ENCODE peak calls at places on chromosomes 13 and 19, in five cellular contexts. A is thoracic aorta, S is AG10803, N is fibroblast of pulmonary artery, G is PC-3. F is an unnamed sample.

GRCh38 chr13:49783865-49784264 is 8.6 kb downstream of the KPNA3 start:
- DNase-seq in A (no peak), S (no peak), N (no peak), G (no peak), F (no peak)

GRCh38 chr13:86425127-86425526 is 625.9 kb upstream of the SLITRK6 start:
- DNase-seq in A (no peak), S (no peak), N (no peak), G (no peak), F (no peak)

GRCh38 chr19:35348909-35349611 is 1.4 kb downstream of the FFAR1 start:
- DNase-seq in A (no peak), S (no peak), N (no peak), G (no peak), F (no peak)

GRCh38 chr13:88068316-88068715 is 397.1 kb downstream of the SLITRK5 start:
- DNase-seq in A (no peak), S (peak; percentile 67), N (no peak), G (no peak), F (no peak)

GRCh38 chr13:105997436-105998232 is 537.8 kb downstream of the EFNB2 start:
- DNase-seq in A (no peak), S (peak; percentile 47), N (peak; percentile 34), G (no peak), F (no peak)

GRCh38 chr13:98307392-98307743 is 130.3 kb upstream of the RNF113B start:
- DNase-seq in A (no peak), S (no peak), N (no peak), G (no peak), F (no peak)

GRCh38 chr19:15836595-15837398 is 21.3 kb upstream of the OR10H1 start:
- DNase-seq in A (peak; percentile 91), S (peak; percentile 93), N (peak; percentile 91), G (peak; percentile 96), F (peak; percentile 90)

GRCh38 chr19:29583196-29584006 is 22.7 kb upstream of the POP4 start:
- DNase-seq in A (no peak), S (peak; percentile 13), N (peak; percentile 45), G (peak; percentile 19), F (peak; percentile 53)

GRCh38 chr19:4455742-4456565 is 1.6 kb downstream of the UBXN6 start:
- DNase-seq in A (no peak), S (peak; percentile 57), N (peak; percentile 78), G (peak; percentile 41), F (peak; percentile 79)

GRCh38 chr13:80168089-80168850 is 172.7 kb downstream of the SPRY2 start:
- DNase-seq in A (no peak), S (peak; percentile 13), N (peak; percentile 35), G (no peak), F (peak; percentile 31)

GRCh38 chr19:35846038-35846668 is 6.2 kb downstream of the NPHS1 start:
- DNase-seq in A (no peak), S (no peak), N (no peak), G (peak; percentile 37), F (no peak)

GRCh38 chr13:53075356-53076041 is 46.9 kb downstream of the OLFM4 start:
- DNase-seq in A (no peak), S (no peak), N (no peak), G (no peak), F (no peak)

DNA sequence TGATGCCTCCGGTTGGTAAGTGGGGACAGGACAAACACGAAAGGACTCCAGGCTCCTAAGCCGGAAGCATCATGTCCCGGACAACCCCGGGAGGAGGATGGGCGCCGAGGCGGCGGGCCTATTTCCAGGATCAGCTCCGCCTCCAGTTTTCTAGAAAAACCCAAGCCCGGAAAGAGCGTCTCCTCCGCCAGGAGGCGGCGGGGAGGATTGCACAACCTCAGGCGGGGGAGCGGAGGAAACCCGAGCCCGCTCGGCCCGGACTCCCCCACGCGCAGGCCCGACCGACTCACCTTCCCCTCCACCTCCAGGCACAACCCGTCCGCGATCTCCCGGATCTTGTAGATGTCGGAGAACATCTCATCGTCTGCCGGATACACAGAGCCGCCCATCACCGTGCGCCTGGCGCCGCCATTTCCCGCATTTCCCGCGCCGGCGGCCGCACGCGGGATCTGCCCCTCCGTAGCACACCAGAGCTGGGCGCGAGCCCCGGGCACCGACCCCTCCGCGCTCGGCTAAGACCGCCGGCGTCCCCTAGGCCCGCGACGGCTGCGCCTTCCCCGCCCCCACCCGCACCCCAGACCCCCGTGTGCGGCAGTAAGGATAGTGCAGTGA is 455 bp downstream of the TPT1 start:
- DNase-seq in A (peak; percentile 66), S (peak; percentile 93), N (peak; percentile 96), G (peak; percentile 80), F (peak; percentile 91)
- H3K4me3 ChIP-seq in A (peak overlapping the region; percentile 97), S (peak overlapping the region; percentile 89), N (peak overlapping the region; percentile 97), G (peak overlapping the region; percentile 95), F (peak overlapping the region; percentile 84)

DNA sequence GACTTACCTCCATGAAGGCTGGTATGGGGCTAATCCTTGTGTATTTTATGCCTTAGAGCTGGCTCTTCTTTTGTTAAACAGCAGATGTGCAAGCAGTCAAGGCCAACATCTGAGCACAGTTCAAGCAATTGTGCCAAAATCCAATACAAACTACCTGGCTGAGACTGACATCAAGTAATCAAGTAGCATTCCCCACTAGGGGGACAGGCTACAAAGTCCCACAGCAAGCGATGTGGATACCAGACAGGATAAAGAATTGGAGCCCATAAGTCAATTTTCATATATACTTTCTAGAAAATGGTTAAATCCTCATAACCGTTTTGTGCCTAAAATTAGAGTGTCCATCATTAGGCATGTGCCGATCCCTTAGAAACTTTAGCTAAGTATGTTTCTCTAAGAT is 675.8 kb downstream of the DIAPH3 start:
- DNase-seq in A (no peak), S (no peak), N (no peak), G (no peak), F (no peak)
- TF ChIP-seq CTCF in A (no peak), S (no peak), N (no peak), G (peak; percentile 21), F (no peak)

GRCh38 chr19:44809856-44810554 is 1.1 kb downstream of the BCAM start:
- DNase-seq in A (no peak), S (no peak), N (no peak), G (no peak), F (no peak)

GRCh38 chr19:44807652-44808462 is 1.0 kb upstream of the BCAM start:
- DNase-seq in A (no peak), S (peak; percentile 25), N (peak; percentile 34), G (peak; percentile 60), F (peak; percentile 34)

GRCh38 chr19:44807162-44807561 is 1.7 kb upstream of the BCAM start:
- DNase-seq in A (no peak), S (no peak), N (no peak), G (peak; percentile 80), F (no peak)

GRCh38 chr19:44810555-44811447 is 1.9 kb downstream of the BCAM start:
- DNase-seq in A (no peak), S (no peak), N (no peak), G (no peak), F (no peak)

DNA sequence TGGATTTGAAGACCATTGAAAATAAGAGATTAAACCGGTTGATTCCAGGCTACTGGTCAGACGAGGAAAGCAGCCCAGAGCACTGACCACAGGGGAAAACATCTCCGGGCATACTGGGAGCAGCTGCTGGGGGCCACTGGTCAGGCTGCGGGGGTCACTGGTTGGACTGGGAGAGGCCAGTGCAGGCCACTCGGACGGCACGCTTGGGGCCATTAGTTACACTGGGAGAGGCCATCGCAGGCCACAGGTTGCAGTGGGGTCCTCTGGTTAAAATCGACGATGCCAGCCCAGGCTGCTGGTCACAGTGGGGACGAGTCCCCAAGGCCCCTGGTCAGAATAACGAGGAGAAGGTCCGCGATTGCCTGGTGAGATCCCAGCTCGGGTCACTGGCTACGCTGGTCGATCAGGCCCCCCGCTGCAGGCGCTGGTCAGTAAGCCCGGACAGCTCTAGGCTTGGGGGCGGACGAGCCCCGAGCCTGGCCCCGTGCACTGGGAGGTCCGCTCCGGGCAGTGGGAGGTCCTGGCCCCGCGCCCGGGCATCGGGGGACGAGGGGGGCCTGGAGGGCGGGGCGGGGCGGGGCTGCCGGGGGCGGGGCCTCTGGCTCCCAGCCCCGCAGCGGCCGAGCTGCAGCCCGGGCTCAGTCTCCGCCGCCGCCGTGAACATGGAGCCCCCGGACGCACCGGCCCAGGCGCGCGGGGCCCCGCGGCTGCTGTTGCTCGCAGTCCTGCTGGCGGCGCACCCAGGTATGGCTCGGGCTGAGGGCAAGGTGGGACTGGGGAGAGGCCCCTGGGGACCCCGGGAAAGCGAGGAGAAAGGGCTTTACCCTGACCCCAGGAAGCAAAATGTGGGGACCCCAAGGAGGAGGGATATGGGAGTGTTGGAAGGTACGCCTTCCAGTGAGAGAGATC is at the start of gene BCAM:
- DNase-seq in A (no peak), S (peak; percentile 41), N (peak; percentile 67), G (peak; percentile 58), F (peak; percentile 54)
- H3K4me3 ChIP-seq in A (peak within 1 kb of the TSS; percentile 92), S (peak within 1 kb of the TSS; percentile 50), N (peak within 1 kb of the TSS; percentile 61), G (peak within 1 kb of the TSS; percentile 78), F (peak within 1 kb of the TSS; percentile 70)

DNA sequence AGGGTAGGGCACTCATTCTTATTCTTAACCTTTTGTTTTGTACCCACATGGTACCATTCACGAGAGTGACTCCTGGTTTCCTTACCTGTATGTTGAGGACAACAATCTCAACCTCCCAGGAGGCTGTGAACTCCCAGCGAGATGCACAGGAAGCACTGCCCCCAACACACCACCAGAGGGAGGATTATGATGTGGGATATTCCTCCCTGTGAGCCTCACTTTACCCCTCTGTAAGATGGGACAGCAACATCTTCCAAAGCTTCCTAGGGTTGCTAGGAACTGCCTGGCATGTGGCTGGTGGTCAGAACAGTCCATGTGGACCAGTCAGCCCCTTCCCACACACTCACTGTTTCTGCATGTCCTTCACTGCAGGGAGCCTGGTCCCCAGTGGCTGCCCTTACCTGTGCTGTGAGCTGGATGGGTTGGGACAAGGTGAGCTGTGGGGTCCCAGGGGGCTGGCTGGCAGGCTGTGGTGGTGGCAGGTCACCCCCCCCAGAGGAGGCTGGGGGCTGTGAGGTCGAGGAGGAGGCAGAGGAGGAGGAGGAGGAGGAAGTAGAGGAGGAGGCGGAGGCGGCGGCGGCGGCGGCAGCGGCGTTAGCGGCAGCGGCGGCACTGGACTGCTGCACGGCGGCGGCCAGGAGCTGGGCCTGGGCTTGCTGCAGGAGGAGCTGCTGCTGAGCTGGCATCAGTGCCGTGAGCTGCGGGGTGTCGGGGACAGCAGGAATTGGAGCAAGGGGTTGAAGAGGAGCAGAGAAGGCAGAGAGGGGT is 15.8 kb downstream of the POU2F2 start:
- DNase-seq in A (no peak), S (no peak), N (no peak), G (no peak), F (no peak)
- TF ChIP-seq CTCF in A (no peak), S (no peak), N (no peak), G (no peak), F (no peak)

F was measured in fibroblast of the aortic adventitia.